ENCODE peak calls at places on chromosome 13, in nine cellular contexts. L, I, C, W, G, R, K, B and N are unnamed samples.

GRCh38 chr13:23621316-23621645 is 51.1 kb downstream of the TNFRSF19 start:
- DNase-seq in L (no peak), I (no peak), C (no peak), W (no peak), G (no peak), R (no peak), K (no peak), B (no peak), N (no peak)

GRCh38 chr13:40438999-40439797 is 227.2 kb downstream of the FOXO1 start:
- DNase-seq in L (peak), I (no peak), C (peak), W (no peak), G (no peak), R (no peak), K (peak), B (no peak), N (no peak)

GRCh38 chr13:77779461-77780272 is 82.2 kb downstream of the SLAIN1 start:
- DNase-seq in L (peak), I (no peak), C (no peak), W (peak), G (peak), R (peak), K (peak), B (no peak), N (peak)

GRCh38 chr13:38008636-38009035 is 139.1 kb upstream of the TRPC4 start:
- DNase-seq in L (no peak), I (peak), C (no peak), W (no peak), G (peak), R (no peak), K (peak), B (no peak), N (peak)

GRCh38 chr13:29861694-29862110 is 11.3 kb upstream of the UBL3 start:
- DNase-seq in L (no peak), I (no peak), C (no peak), W (no peak), G (no peak), R (no peak), K (no peak), B (no peak), N (no peak)

GRCh38 chr13:110913911-110914292 is 967 bp downstream of the ANKRD10 start:
- DNase-seq in L (no peak), I (no peak), C (no peak), W (no peak), G (no peak), R (no peak), K (no peak), B (no peak), N (no peak)

GRCh38 chr13:28268800-28269223 is 130.5 kb downstream of the PAN3 start:
- DNase-seq in L (no peak), I (no peak), C (no peak), W (no peak), G (no peak), R (no peak), K (no peak), B (no peak), N (no peak)

GRCh38 chr13:110136660-110137585 is 170.0 kb downstream of the COL4A1 start:
- DNase-seq in L (no peak), I (no peak), C (no peak), W (no peak), G (no peak), R (no peak), K (no peak), B (no peak), N (no peak)

GRCh38 chr13:24288870-24289269 is 20.5 kb upstream of the C1QTNF9 start:
- DNase-seq in L (no peak), I (no peak), C (no peak), W (no peak), G (no peak), R (no peak), K (no peak), B (no peak), N (no peak)

GRCh38 chr13:38693641-38694040 is 6.8 kb downstream of the FREM2 start:
- DNase-seq in L (no peak), I (no peak), C (no peak), W (no peak), G (no peak), R (no peak), K (no peak), B (no peak), N (no peak)

GRCh38 chr13:49466240-49466914 is 22.3 kb downstream of the SETDB2 start:
- DNase-seq in L (no peak), I (no peak), C (no peak), W (no peak), G (no peak), R (no peak), K (no peak), B (no peak), N (no peak)

GRCh38 chr13:74067818-74068217 is 66.4 kb downstream of the KLF12 start:
- DNase-seq in L (no peak), I (no peak), C (no peak), W (no peak), G (no peak), R (no peak), K (no peak), B (no peak), N (no peak)

GRCh38 chr13:83215627-83216026 is 666.6 kb downstream of the SLITRK1 start:
- DNase-seq in L (no peak), I (no peak), C (no peak), W (no peak), G (no peak), R (no peak), K (no peak), B (no peak), N (no peak)

GRCh38 chr13:75250526-75251183 is 231.3 kb downstream of the TBC1D4 start:
- DNase-seq in L (no peak), I (no peak), C (no peak), W (no peak), G (no peak), R (no peak), K (no peak), B (no peak), N (no peak)

GRCh38 chr13:80508031-80508430 is 167.1 kb upstream of the SPRY2 start:
- DNase-seq in L (no peak), I (no peak), C (no peak), W (no peak), G (no peak), R (no peak), K (no peak), B (no peak), N (no peak)

GRCh38 chr13:98172570-98173405 is 4.3 kb downstream of the RNF113B start:
- DNase-seq in L (no peak), I (no peak), C (no peak), W (no peak), G (no peak), R (no peak), K (no peak), B (no peak), N (no peak)

GRCh38 chr13:75308222-75308621 is 173.7 kb downstream of the TBC1D4 start:
- DNase-seq in L (no peak), I (no peak), C (peak), W (no peak), G (no peak), R (no peak), K (no peak), B (no peak), N (no peak)

GRCh38 chr13:114025432-114026127 is 51.7 kb upstream of the C13orf46 start:
- DNase-seq in L (peak), I (no peak), C (no peak), W (no peak), G (peak), R (no peak), K (no peak), B (no peak), N (no peak)

GRCh38 chr13:98664047-98664446 is 87.1 kb upstream of the STK24 start:
- DNase-seq in L (no peak), I (no peak), C (peak), W (no peak), G (no peak), R (peak), K (no peak), B (no peak), N (no peak)

GRCh38 chr13:32302461-32302860 is 12.7 kb downstream of the ZAR1L start:
- DNase-seq in L (no peak), I (no peak), C (no peak), W (no peak), G (no peak), R (no peak), K (no peak), B (no peak), N (no peak)

GRCh38 chr13:101799196-101799595 is 346.7 kb downstream of the ITGBL1 start:
- DNase-seq in L (no peak), I (no peak), C (no peak), W (no peak), G (no peak), R (no peak), K (no peak), B (no peak), N (no peak)

GRCh38 chr13:32790731-32791130 is 204.5 kb downstream of the PDS5B start:
- DNase-seq in L (no peak), I (no peak), C (no peak), W (no peak), G (no peak), R (no peak), K (no peak), B (no peak), N (no peak)

GRCh38 chr13:113652404-113653263 is 5.4 kb downstream of the ATP4B start:
- DNase-seq in L (no peak), I (no peak), C (no peak), W (no peak), G (no peak), R (no peak), K (no peak), B (no peak), N (no peak)